ENCODE peak calls at places on chromosomes 3 and 15, in nine cellular contexts. R, J, O, L, U, F, S, H and M are unnamed samples.

GRCh38 chr3:15284121-15284889 is 48.1 kb downstream of the SH3BP5 start:
- DNase-seq in R (no peak), H (no peak), J (no peak), U (no peak), L (peak; percentile 49), F (no peak), S (no peak), O (no peak), M (no peak)

GRCh38 chr15:69592954-69593353 is 140.3 kb downstream of the RPLP1 start:
- DNase-seq in R (no peak), U (no peak), O (no peak), H (no peak), J (no peak), F (no peak), L (no peak), S (no peak), M (no peak)

GRCh38 chr15:67832031-67832551 is 6.8 kb downstream of the SKOR1 start:
- DNase-seq in H (no peak), R (no peak), O (peak; percentile 72), F (peak; percentile 43), L (no peak), U (no peak), J (no peak), S (no peak), M (no peak)

GRCh38 chr3:23159929-23160328 is 43.2 kb upstream of the UBE2E2 start:
- DNase-seq in F (no peak), R (no peak), S (no peak), O (no peak), L (no peak), U (peak; percentile 41), H (no peak), J (no peak), M (no peak)

GRCh38 chr3:156356537-156357363 is 198.2 kb downstream of the SSR3 start:
- DNase-seq in R (no peak), O (no peak), S (no peak), U (no peak), H (no peak), F (no peak), L (no peak), J (no peak), M (no peak)

GRCh38 chr15:68272797-68273271 is 4.7 kb upstream of the FEM1B start:
- DNase-seq in O (no peak), F (no peak), J (no peak), H (no peak), S (no peak), R (no peak), U (peak; percentile 61), L (no peak), M (no peak)

GRCh38 chr15:70271422-70272088 is 173.8 kb upstream of the TLE3 start:
- DNase-seq in L (no peak), S (peak; percentile 64), F (no peak), J (no peak), R (peak; percentile 43), H (peak; percentile 75), O (peak; percentile 50), U (peak; percentile 98), M (no peak)

GRCh38 chr15:82830427-82831173 is 21.2 kb downstream of the WHAMM start:
- DNase-seq in R (no peak), O (no peak), U (no peak), S (no peak), L (no peak), H (no peak), J (no peak), F (no peak), M (no peak)

GRCh38 chr15:62559049-62559733 is 394.1 kb upstream of the C2CD4B start:
- DNase-seq in F (no peak), O (no peak), U (peak; percentile 47), H (no peak), L (no peak), R (no peak), S (peak; percentile 77), J (peak; percentile 67), M (no peak)

GRCh38 chr3:37993811-37994638 is 3.4 kb downstream of the VILL start:
- DNase-seq in U (peak; percentile 74), S (peak; percentile 93), R (peak; percentile 17), F (peak; percentile 95), J (peak; percentile 90), L (peak; percentile 76), O (peak; percentile 61), H (no peak), M (peak; percentile 80)

GRCh38 chr3:64667138-64667537 is 20.7 kb downstream of the ADAMTS9 start:
- DNase-seq in L (no peak), H (no peak), O (no peak), F (no peak), U (no peak), J (no peak), R (no peak), S (no peak), M (no peak)

GRCh38 chr3:64668582-64669510 is 19.0 kb downstream of the ADAMTS9 start:
- DNase-seq in F (no peak), S (no peak), R (no peak), H (no peak), U (no peak), J (no peak), L (no peak), O (no peak), M (no peak)

GRCh38 chr3:64666171-64666581 is 21.6 kb downstream of the ADAMTS9 start:
- DNase-seq in S (no peak), F (no peak), H (no peak), L (no peak), O (no peak), R (no peak), U (no peak), J (no peak), M (no peak)

GRCh38 chr3:64664397-64664796 is 23.4 kb downstream of the ADAMTS9 start:
- DNase-seq in U (no peak), S (no peak), F (no peak), O (no peak), R (no peak), J (no peak), H (no peak), L (no peak), M (no peak)

GRCh38 chr3:64667887-64668581 is 19.8 kb downstream of the ADAMTS9 start:
- DNase-seq in L (no peak), S (peak; percentile 76), J (no peak), O (no peak), F (peak; percentile 74), U (no peak), R (no peak), H (no peak), M (no peak)
- H3K4me3 ChIP-seq in L (no peak overlapping the region), S (no peak overlapping the region), J (peak overlapping the region; percentile 55), O (no peak overlapping the region), F (no peak overlapping the region), U (no peak overlapping the region), R (no peak overlapping the region), H (no peak overlapping the region), M (no peak overlapping the region)

GRCh38 chr3:141442421-141442820 is 44.4 kb upstream of the RASA2 start:
- DNase-seq in L (no peak), S (no peak), H (no peak), R (no peak), U (no peak), J (no peak), O (no peak), F (no peak), M (no peak)
- H3K4me3 ChIP-seq in L (no peak overlapping the region), S (peak overlapping the region; percentile 23), H (no peak overlapping the region), R (no peak overlapping the region), U (no peak overlapping the region), J (peak overlapping the region; percentile 40), O (no peak overlapping the region), F (no peak overlapping the region), M (no peak overlapping the region)

DNA sequence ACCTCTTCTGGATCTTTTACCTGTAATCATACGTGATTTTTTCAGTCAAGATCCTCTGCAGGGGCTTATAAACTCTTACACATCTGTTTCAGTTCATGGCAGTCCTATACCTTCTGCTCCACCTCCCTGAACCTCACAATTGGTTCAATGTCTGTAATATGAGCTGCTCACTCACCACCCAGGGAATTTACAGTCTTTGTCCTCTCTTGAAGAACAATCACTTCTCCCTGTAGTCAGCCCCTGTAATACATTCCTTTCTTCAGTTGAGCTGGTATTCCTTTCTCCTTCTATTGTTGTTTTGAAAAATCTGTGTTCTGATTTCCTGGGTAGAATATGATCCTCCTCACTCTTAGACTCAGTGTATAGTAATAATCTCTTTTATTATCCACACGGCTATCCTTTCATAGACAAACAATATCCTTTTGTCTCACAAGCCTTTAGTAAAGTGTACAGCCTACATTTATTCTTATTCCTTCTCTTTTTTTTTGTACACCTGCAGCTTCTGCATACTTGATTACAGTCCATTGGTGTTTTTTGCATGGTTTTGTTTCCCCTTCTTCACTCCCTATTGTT is 101.8 kb downstream of the NECTIN3 start:
- DNase-seq in O (peak; percentile 58), S (no peak), U (peak; percentile 5), R (peak; percentile 8), J (no peak), F (no peak), L (no peak), H (peak; percentile 39), M (no peak)
- H3K4me3 ChIP-seq in O (no peak overlapping the region), S (no peak overlapping the region), U (no peak overlapping the region), R (no peak overlapping the region), J (no peak overlapping the region), F (no peak overlapping the region), L (no peak overlapping the region), H (no peak overlapping the region), M (no peak overlapping the region)

GRCh38 chr15:72735111-72735510 is 48.4 kb downstream of the ADPGK start:
- DNase-seq in O (no peak), F (no peak), S (no peak), J (no peak), H (no peak), R (no peak), U (no peak), L (no peak), M (no peak)

GRCh38 chr15:72737723-72738122 is 45.8 kb downstream of the ADPGK start:
- DNase-seq in L (no peak), O (no peak), F (no peak), S (no peak), U (no peak), R (no peak), J (no peak), H (no peak), M (no peak)

DNA sequence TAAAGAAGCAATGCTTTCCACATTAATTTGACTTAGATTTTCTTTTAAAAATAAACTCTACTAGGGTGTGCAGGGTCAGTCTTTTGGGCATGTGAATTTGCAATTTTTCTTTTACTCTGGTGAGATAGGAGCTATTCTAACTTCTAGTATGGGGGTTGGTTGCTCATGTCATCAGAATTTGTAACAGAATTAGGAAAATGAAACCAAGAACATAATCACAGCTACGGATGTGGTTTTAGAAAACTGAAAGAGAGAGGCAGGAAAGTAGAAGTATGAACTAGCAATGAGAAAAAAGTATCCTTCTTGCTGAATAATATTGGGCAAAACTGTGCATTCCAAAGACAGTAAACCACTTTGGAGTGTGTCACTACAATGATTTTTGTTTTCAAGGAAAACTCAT is 43.4 kb downstream of the ADPGK start:
- DNase-seq in R (no peak), O (no peak), H (no peak), F (no peak), S (no peak), U (no peak), L (no peak), J (no peak), M (peak; percentile 80)
- H3K4me3 ChIP-seq in R (no peak overlapping the region), O (no peak overlapping the region), H (no peak overlapping the region), F (no peak overlapping the region), S (no peak overlapping the region), U (no peak overlapping the region), L (no peak overlapping the region), J (no peak overlapping the region), M (peak overlapping the region; percentile 17)